ENCODE peak calls at places on chromosome X, in ten cellular contexts. E is HCT116, I is sigmoid colon, Q is K562, P is IMR-90, A is tibial nerve, X is body of pancreas, G is uterus, H is A549, R is Peyer's patch. N is an unnamed sample.

GRCh38 chrX:113906168-113906567 is 677.7 kb upstream of the HTR2C start:
- DNase-seq in E (no peak), I (no peak), Q (no peak), P (no peak), A (no peak), X (no peak), G (no peak), H (no peak), R (no peak), N (no peak)

GRCh38 chrX:920234-920799 is 289.7 kb downstream of the SHOX start:
- DNase-seq in E (no peak), I (no peak), Q (no peak), P (no peak), A (no peak), X (no peak), G (no peak), H (no peak), R (no peak), N (no peak)

GRCh38 chrX:44967221-44967620 is 94.2 kb downstream of the KDM6A start:
- DNase-seq in E (no peak), I (no peak), Q (no peak), P (no peak), A (no peak), X (no peak), G (no peak), H (no peak), R (no peak), N (no peak)

GRCh38 chrX:120269379-120270035 is 18.9 kb downstream of the ZBTB33 start:
- DNase-seq in E (no peak), I (no peak), Q (no peak), P (no peak), A (no peak), X (no peak), G (no peak), H (no peak), R (no peak), N (no peak)

GRCh38 chrX:18288716-18289115 is 65.8 kb downstream of the SCML2 start:
- DNase-seq in E (no peak), I (no peak), Q (no peak), P (no peak), A (no peak), X (no peak), G (no peak), H (no peak), R (no peak), N (no peak)

GRCh38 chrX:45527834-45528233 is 327.2 kb upstream of the DIPK2B start:
- DNase-seq in E (no peak), I (no peak), Q (no peak), P (peak), A (no peak), X (no peak), G (no peak), H (no peak), R (no peak), N (no peak)

GRCh38 chrX:119726900-119727555 is 31.4 kb upstream of the SOWAHD start:
- DNase-seq in E (no peak), I (no peak), Q (peak), P (no peak), A (no peak), X (no peak), G (no peak), H (no peak), R (no peak), N (no peak)

GRCh38 chrX:114924846-114925245 is 92.6 kb downstream of the IL13RA2 start:
- DNase-seq in E (no peak), I (no peak), Q (no peak), P (peak), A (no peak), X (no peak), G (no peak), H (no peak), R (no peak), N (no peak)

GRCh38 chrX:133444952-133445831 is 29.9 kb upstream of the GPC4 start:
- DNase-seq in E (peak), I (no peak), Q (no peak), P (no peak), A (no peak), X (peak), G (no peak), H (peak), R (no peak), N (no peak)

GRCh38 chrX:44872319-44872816 is 620 bp upstream of the KDM6A start:
- DNase-seq in E (no peak), I (peak), Q (peak), P (peak), A (peak), X (peak), G (peak), H (no peak), R (peak), N (peak)

GRCh38 chrX:24550166-24550565 is 85.1 kb downstream of the PDK3 start:
- DNase-seq in E (no peak), I (no peak), Q (no peak), P (no peak), A (no peak), X (no peak), G (no peak), H (no peak), R (no peak), N (no peak)
- TF ChIP-seq POLR2A in E (no peak), I (no peak), Q (no peak), P (no peak), A (no peak), X (no peak), G (no peak), H (no peak), R (no peak), N (no peak)

GRCh38 chrX:72045552-72046277 is 86.0 kb downstream of the RTL5 start:
- DNase-seq in E (no peak), I (no peak), Q (no peak), P (no peak), A (no peak), X (no peak), G (peak), H (peak), R (no peak), N (peak)
- H3K27ac ChIP-seq in E (no peak), I (peak), Q (no peak), P (no peak), A (no peak), X (no peak), G (peak), H (no peak), R (peak), N (peak)

GRCh38 chrX:136783159-136783558 is 2.4 kb upstream of the ARHGEF6 start:
- DNase-seq in E (no peak), I (no peak), Q (no peak), P (no peak), A (no peak), X (no peak), G (no peak), H (peak), R (no peak), N (no peak)

GRCh38 chrX:136780738-136781137 is at the start of gene ARHGEF6:
- DNase-seq in E (no peak), I (no peak), Q (peak), P (no peak), A (no peak), X (no peak), G (no peak), H (no peak), R (peak), N (no peak)

GRCh38 chrX:136779346-136779781 is 1.4 kb downstream of the ARHGEF6 start:
- DNase-seq in E (no peak), I (no peak), Q (no peak), P (no peak), A (no peak), X (no peak), G (no peak), H (no peak), R (no peak), N (no peak)

GRCh38 chrX:136780241-136780640 is 491 bp downstream of the ARHGEF6 start:
- DNase-seq in E (no peak), I (no peak), Q (no peak), P (no peak), A (no peak), X (no peak), G (no peak), H (no peak), R (no peak), N (no peak)

GRCh38 chrX:136781180-136781797 is 557 bp upstream of the ARHGEF6 start:
- DNase-seq in E (no peak), I (no peak), Q (no peak), P (no peak), A (no peak), X (no peak), G (no peak), H (no peak), R (no peak), N (no peak)
- H3K4me3 ChIP-seq in E (no peak), I (peak), Q (no peak), P (no peak), A (peak), X (no peak), G (peak), H (no peak), R (peak), N (peak)

GRCh38 chrX:51891245-51891644 is 2.2 kb upstream of the MAGED1 start:
- DNase-seq in E (no peak), I (no peak), Q (no peak), P (no peak), A (no peak), X (no peak), G (no peak), H (no peak), R (no peak), N (no peak)

GRCh38 chrX:51894697-51895336 is 1.4 kb downstream of the MAGED1 start:
- DNase-seq in E (no peak), I (peak), Q (no peak), P (peak), A (no peak), X (peak), G (peak), H (no peak), R (peak), N (peak)

GRCh38 chrX:51891821-51892551 is 1.4 kb upstream of the MAGED1 start:
- DNase-seq in E (no peak), I (peak), Q (no peak), P (peak), A (peak), X (peak), G (peak), H (no peak), R (peak), N (no peak)

GRCh38 chrX:51893931-51894696 is 691 bp downstream of the MAGED1 start:
- DNase-seq in E (no peak), I (peak), Q (no peak), P (peak), A (no peak), X (peak), G (peak), H (peak), R (no peak), N (no peak)

GRCh38 chrX:51892921-51893745 is at the start of gene MAGED1:
- DNase-seq in E (no peak), I (peak), Q (no peak), P (peak), A (peak), X (peak), G (peak), H (peak), R (peak), N (peak)
- TF ChIP-seq POLR2A in E (no peak), I (peak), Q (no peak), P (peak), A (peak), X (peak), G (peak), H (peak), R (no peak), N (peak)

GRCh38 chrX:53241558-53241957 is 16.6 kb upstream of the KDM5C start:
- DNase-seq in E (no peak), I (no peak), Q (no peak), P (no peak), A (no peak), X (no peak), G (no peak), H (no peak), R (no peak), N (no peak)
- H3K27ac ChIP-seq in E (no peak), I (no peak), Q (no peak), P (no peak), A (no peak), X (no peak), G (no peak), H (no peak), R (no peak), N (no peak)

GRCh38 chrX:130084651-130085237 is 25.6 kb downstream of the ELF4 start:
- DNase-seq in E (no peak), I (no peak), Q (peak), P (no peak), A (no peak), X (no peak), G (no peak), H (no peak), R (peak), N (no peak)

GRCh38 chrX:130083107-130083490 is 27.2 kb downstream of the ELF4 start:
- DNase-seq in E (no peak), I (no peak), Q (peak), P (no peak), A (no peak), X (no peak), G (no peak), H (no peak), R (no peak), N (no peak)

GRCh38 chrX:130082244-130083106 is 27.8 kb downstream of the ELF4 start:
- DNase-seq in E (no peak), I (peak), Q (peak), P (no peak), A (no peak), X (no peak), G (peak), H (no peak), R (peak), N (peak)

GRCh38 chrX:130085551-130085986 is 24.7 kb downstream of the ELF4 start:
- DNase-seq in E (no peak), I (no peak), Q (no peak), P (peak), A (no peak), X (no peak), G (peak), H (no peak), R (peak), N (no peak)

GRCh38 chrX:130083656-130084382 is 26.5 kb downstream of the ELF4 start:
- DNase-seq in E (no peak), I (no peak), Q (peak), P (no peak), A (no peak), X (no peak), G (no peak), H (no peak), R (peak), N (no peak)
- H3K4me3 ChIP-seq in E (no peak), I (no peak), Q (no peak), P (no peak), A (no peak), X (no peak), G (no peak), H (no peak), R (no peak), N (no peak)

GRCh38 chrX:139299309-139299708 is 231.2 kb upstream of the F9 start:
- DNase-seq in E (no peak), I (no peak), Q (no peak), P (no peak), A (no peak), X (no peak), G (no peak), H (no peak), R (no peak), N (no peak)

GRCh38 chrX:139304471-139304870 is 226.1 kb upstream of the F9 start:
- DNase-seq in E (no peak), I (no peak), Q (no peak), P (no peak), A (no peak), X (no peak), G (no peak), H (no peak), R (no peak), N (no peak)
- TF ChIP-seq POLR2A in E (no peak), I (no peak), Q (no peak), P (no peak), A (no peak), X (no peak), G (no peak), H (no peak), R (no peak), N (no peak)

GRCh38 chrX:41198410-41198809 is 113.2 kb downstream of the USP9X start:
- DNase-seq in E (no peak), I (no peak), Q (no peak), P (no peak), A (no peak), X (no peak), G (no peak), H (no peak), R (no peak), N (no peak)

DNA sequence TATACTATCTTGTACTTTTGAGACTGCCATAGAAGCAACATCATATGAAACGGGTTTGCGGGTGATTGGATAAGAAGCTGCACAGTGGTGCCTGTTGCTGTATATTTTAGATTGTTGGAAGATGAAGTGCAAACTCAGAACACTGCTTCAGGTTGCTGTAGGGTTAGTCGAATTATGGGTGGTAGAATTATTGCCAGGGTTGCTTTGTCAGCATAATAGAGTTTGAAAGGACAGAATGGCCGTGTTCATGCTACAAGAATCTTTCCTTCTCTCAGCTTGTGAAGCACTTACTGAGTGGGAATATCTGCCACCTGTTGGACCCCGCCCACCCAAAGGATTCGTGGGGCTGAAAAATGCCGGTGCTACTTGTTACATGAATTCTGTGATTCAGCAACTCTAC is 115.5 kb downstream of the USP9X start:
- DNase-seq in E (no peak), I (no peak), Q (no peak), P (no peak), A (no peak), X (no peak), G (no peak), H (no peak), R (no peak), N (no peak)
- H3K27ac ChIP-seq in E (no peak), I (no peak), Q (no peak), P (no peak), A (no peak), X (no peak), G (no peak), H (no peak), R (no peak), N (no peak)

DNA sequence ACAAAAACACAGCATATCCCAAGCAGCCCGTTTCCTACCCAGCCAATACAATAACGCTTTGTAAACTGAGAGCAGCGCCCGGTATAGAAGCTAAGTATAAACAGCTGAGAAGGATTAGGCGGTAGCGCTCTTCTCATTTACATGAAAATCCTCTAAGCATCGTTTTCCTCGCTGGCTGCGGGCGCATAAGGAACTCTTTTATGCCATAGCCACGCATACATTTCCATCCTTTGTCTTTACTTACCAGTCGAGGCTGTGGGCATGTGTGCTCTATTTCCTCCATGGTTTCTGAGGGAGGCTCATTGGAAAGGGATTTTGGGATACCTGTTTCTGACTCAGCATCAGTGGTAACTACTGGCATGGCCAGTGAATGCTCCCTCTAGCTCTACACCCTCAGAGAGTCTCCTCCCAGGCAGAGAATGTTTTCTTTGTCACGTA is 383 bp downstream of the PCYT1B start:
- DNase-seq in E (no peak), I (no peak), Q (no peak), P (no peak), A (no peak), X (no peak), G (no peak), H (no peak), R (no peak), N (no peak)
- H3K4me3 ChIP-seq in E (no peak), I (peak), Q (no peak), P (no peak), A (peak), X (no peak), G (peak), H (no peak), R (no peak), N (peak)

GRCh38 chrX:15737957-15738685 is at the start of gene CA5B:
- DNase-seq in E (peak), I (peak), Q (peak), P (peak), A (peak), X (peak), G (peak), H (peak), R (peak), N (peak)
- TF ChIP-seq POLR2A in E (no peak), I (no peak), Q (no peak), P (no peak), A (peak), X (peak), G (peak), H (no peak), R (no peak), N (peak)

N was measured in upper lobe of left lung.